ENCODE peak calls at places on chromosomes 12 and 14, in four cellular contexts. T, A, W and O are unnamed samples.

GRCh38 chr14:77026930-77027537 is 1.5 kb downstream of the IRF2BPL start:
- DNase-seq in T (peak; percentile 72), A (peak; percentile 54), W (peak; percentile 56), O (peak; percentile 45)

GRCh38 chr14:74531467-74531866 is 37.9 kb downstream of the ISCA2 start:
- DNase-seq in T (no peak), A (peak; percentile 28), W (peak; percentile 31), O (peak; percentile 45)

GRCh38 chr12:70849265-70849960 is 71.1 kb downstream of the PTPRR start:
- DNase-seq in T (no peak), A (no peak), W (peak; percentile 32), O (no peak)

GRCh38 chr12:93818488-93819047 is 141.4 kb downstream of the CRADD start:
- DNase-seq in T (no peak), A (no peak), W (no peak), O (no peak)

GRCh38 chr12:123398177-123398916 is 14.4 kb downstream of the KMT5A start:
- DNase-seq in T (no peak), A (peak; percentile 73), W (peak; percentile 82), O (peak; percentile 83)

GRCh38 chr12:89781161-89781560 is 72.5 kb upstream of the ATP2B1 start:
- DNase-seq in T (no peak), A (no peak), W (no peak), O (no peak)

GRCh38 chr12:26845984-26846383 is 13.0 kb upstream of the ITPR2 start:
- DNase-seq in T (peak; percentile 56), A (no peak), W (peak; percentile 98), O (no peak)

GRCh38 chr12:82517027-82517426 is 158.7 kb downstream of the METTL25 start:
- DNase-seq in T (peak; percentile 24), A (no peak), W (no peak), O (no peak)

DNA sequence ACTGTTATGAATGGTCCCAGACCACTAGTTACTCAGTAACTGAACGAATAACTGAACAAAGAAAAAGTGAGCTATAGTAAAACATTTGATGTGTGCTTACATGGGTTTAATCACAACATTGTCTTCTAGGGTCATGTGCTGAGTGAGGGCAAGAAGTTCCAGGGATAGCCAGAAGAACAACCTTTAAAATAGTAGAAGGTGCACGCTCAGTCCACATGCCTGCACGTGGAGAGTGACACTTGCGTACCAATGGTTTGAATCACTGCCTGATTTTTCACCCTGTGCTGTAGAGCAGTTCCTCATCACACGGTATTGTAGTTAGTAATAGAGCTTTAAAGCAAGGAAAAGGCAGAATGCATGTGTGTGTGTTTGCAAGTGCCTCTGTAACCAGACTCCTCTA is 224.2 kb downstream of the EGLN3 start:
- DNase-seq in T (no peak), A (no peak), W (no peak), O (no peak)
- H3K27ac ChIP-seq in T (no peak overlapping the region), A (no peak overlapping the region), W (no peak overlapping the region), O (no peak overlapping the region)

DNA sequence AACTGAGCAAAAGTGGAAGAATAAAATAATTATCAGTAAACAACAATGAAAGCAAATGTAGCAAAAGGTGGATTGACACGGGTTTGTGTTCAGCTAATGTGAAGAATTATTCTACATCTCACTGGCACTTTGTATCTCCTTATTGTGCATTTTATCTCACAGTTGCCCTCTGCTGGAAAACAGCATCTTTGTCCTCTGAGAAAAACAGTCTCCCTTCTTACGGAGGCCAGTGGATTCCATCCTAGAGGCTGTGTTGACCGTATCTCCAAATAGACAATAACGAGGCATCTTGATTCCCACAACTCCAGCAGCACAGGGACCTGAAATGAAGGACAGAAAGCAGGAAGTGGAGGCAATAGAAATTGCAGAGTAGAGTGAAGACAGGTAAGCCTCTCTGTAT is 51.3 kb upstream of the PLBD1 start:
- DNase-seq in T (peak; percentile 65), A (no peak), W (peak; percentile 13), O (no peak)
- TF ChIP-seq CTCF in T (peak; percentile 88), A (peak; percentile 17), W (peak; percentile 40), O (no peak)

GRCh38 chr14:61188196-61188595 is 92.9 kb downstream of the TMEM30B start:
- DNase-seq in T (no peak), A (no peak), W (peak; percentile 39), O (no peak)

GRCh38 chr14:61186793-61187641 is 94.1 kb downstream of the TMEM30B start:
- DNase-seq in T (no peak), A (no peak), W (no peak), O (no peak)

GRCh38 chr14:61187642-61187905 is 93.6 kb downstream of the TMEM30B start:
- DNase-seq in T (no peak), A (no peak), W (no peak), O (no peak)

GRCh38 chr14:61190341-61190740 is 90.8 kb downstream of the TMEM30B start:
- DNase-seq in T (no peak), A (no peak), W (no peak), O (no peak)

DNA sequence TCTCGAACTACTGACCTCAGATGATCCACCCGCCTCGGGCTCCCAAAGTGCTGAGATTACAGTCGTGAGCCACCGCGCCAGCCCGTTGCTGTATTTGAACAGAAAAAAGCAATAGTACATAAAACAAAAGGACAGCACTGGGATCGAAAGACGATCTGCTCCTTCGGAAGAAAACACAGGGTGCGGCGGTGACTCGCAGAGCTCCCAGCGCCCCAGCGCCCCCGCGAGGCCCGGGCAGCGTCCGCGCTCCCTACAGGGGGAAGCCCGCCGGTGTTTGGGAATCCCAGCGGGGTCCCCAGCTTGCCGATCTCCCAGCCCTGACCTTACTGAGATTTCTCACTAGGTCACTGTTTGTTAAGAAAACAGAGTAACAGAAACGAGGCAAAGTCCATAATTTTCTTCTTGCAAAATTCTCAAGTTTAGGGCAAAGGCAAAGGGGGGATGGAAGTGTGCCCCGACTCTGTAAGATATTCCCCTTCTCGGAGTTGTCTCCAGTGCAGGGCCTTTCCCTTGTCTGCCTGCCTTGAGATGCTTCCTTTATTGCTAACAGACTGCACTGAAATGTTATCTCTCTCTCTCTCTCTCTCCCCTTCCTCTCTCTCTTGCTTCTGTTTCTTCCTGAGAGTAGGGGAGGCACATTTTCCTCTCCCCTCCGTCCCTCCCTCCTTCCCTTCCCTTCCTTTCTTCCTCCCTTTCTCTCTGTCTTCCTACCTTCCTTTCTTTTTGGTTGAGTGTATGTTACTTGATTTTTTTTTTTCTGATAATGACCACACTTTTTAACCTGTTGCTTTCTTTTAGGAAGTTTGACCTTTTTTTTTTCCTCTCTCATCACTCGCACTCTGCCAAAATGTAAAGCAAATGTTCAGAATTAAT is 92.0 kb downstream of the TMEM30B start:
- DNase-seq in T (no peak), A (peak; percentile 63), W (peak; percentile 74), O (peak; percentile 34)
- H3K27ac ChIP-seq in T (no peak overlapping the region), A (peak overlapping the region; percentile 53), W (peak overlapping the region; percentile 56), O (peak overlapping the region; percentile 35)

GRCh38 chr12:2415568-2415944 is 362.8 kb downstream of the CACNA1C start:
- DNase-seq in T (no peak), A (no peak), W (no peak), O (no peak)

GRCh38 chr12:2416158-2416557 is 363.4 kb downstream of the CACNA1C start:
- DNase-seq in T (no peak), A (no peak), W (no peak), O (no peak)

GRCh38 chr12:2413999-2414792 is 361.4 kb downstream of the CACNA1C start:
- DNase-seq in T (no peak), A (no peak), W (no peak), O (no peak)

GRCh38 chr12:2412305-2412643 is 359.5 kb downstream of the CACNA1C start:
- DNase-seq in T (no peak), A (no peak), W (no peak), O (no peak)

DNA sequence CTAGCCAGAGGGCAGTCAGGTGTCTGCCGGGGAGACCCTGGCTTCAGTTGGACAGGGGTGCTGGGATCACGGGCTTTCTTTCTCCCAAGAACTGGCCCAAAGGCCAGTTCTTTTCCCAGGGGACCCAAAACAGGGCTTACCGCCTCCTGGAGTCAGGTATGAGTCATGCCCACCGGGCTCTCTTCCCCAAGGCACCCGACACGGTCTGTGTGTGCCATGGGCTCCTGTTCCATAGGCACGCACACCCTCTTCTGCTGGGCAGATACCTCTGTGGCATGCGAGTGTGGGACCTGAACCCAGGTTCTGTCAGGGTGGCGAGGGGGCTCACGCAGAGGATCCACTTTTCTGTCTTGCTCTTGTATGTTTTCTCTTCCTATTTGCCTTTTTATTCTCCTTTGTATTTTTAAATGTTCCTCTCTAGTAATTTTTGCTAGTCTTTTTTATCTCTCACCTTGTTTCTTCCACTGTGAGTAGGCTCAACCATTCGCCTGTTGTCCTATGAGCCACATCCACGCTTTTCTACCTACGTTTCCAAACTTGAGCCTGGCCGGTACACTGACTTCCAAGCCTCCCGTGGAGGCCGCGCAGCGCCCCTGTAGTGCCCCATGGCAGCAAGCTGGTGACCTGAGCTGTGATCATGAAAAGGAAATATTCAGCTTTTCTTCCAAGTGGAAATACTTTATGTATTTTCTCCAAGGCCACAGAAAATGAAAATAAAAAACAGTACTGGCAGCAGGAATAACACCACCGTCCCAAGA is 362.2 kb downstream of the CACNA1C start:
- DNase-seq in T (no peak), A (no peak), W (no peak), O (no peak)
- TF ChIP-seq CTCF in T (no peak), A (no peak), W (no peak), O (no peak)

GRCh38 chr12:6376079-6376941 is 947 bp upstream of the SCNN1A start:
- DNase-seq in T (no peak), A (peak; percentile 92), W (peak; percentile 73), O (peak; percentile 98)
- H3K27ac ChIP-seq in T (no peak overlapping the region), A (peak overlapping the region; percentile 95), W (no peak overlapping the region), O (peak overlapping the region; percentile 97)

GRCh38 chr12:132186857-132187620 is 42.8 kb downstream of the NOC4L start:
- DNase-seq in T (peak; percentile 23), A (no peak), W (no peak), O (no peak)
- TF ChIP-seq CTCF in T (no peak), A (no peak), W (no peak), O (no peak)